ENCODE peak calls at places on chromosomes 6 and 20, in seven cellular contexts. D, F, C, W, R, L and S are unnamed samples.

GRCh38 chr6:135054238-135054574 is 416 bp downstream of the HBS1L start:
- DNase-seq in D (no peak), F (no peak), R (no peak), C (no peak), L (no peak), W (peak), S (no peak)

GRCh38 chr6:154197176-154197850 is 158.3 kb downstream of the OPRM1 start:
- DNase-seq in R (no peak), L (peak), F (peak), C (no peak), W (no peak), D (no peak), S (no peak)

GRCh38 chr6:4973972-4974885 is 29.6 kb downstream of the RPP40 start:
- DNase-seq in D (no peak), W (no peak), R (no peak), F (peak), C (peak), L (peak), S (no peak)

GRCh38 chr20:1618954-1619550 is 757 bp downstream of the SIRPB1 start:
- DNase-seq in C (no peak), D (no peak), F (no peak), W (no peak), R (no peak), L (no peak), S (no peak)

GRCh38 chr6:55176958-55177357 is 2.6 kb downstream of the HCRTR2 start:
- DNase-seq in W (no peak), L (peak), F (peak), D (no peak), R (no peak), C (no peak), S (no peak)

GRCh38 chr20:23970049-23970448 is 18.5 kb downstream of the GGTLC1 start:
- DNase-seq in D (no peak), F (no peak), L (no peak), C (no peak), W (no peak), R (no peak), S (no peak)

GRCh38 chr6:132236281-132236680 is 165.0 kb downstream of the MOXD1 start:
- DNase-seq in W (no peak), L (no peak), R (no peak), F (peak), D (no peak), C (no peak), S (no peak)

GRCh38 chr20:50537546-50538201 is 27.5 kb downstream of the PTPN1 start:
- DNase-seq in C (no peak), D (no peak), R (no peak), W (no peak), L (no peak), F (no peak), S (no peak)

GRCh38 chr6:41190791-41191190 is 10.2 kb downstream of the TREML2 start:
- DNase-seq in L (no peak), C (no peak), R (no peak), W (no peak), F (no peak), D (no peak), S (no peak)